ENCODE peak calls at places on chromosomes 5 and 9, in five cellular contexts. X is PC-3, U is fibroblast of lung, I is mammary epithelial cell, H is HCT116. J is an unnamed sample.

GRCh38 chr5:93649234-93649900 is 66.3 kb downstream of the NR2F1 start:
- DNase-seq in U (no peak), X (no peak), H (no peak), I (no peak), J (no peak)

GRCh38 chr5:50300878-50301277 is 140.2 kb downstream of the EMB start:
- DNase-seq in H (peak; percentile 27), X (peak; percentile 35), U (no peak), I (peak; percentile 84), J (no peak)

GRCh38 chr5:53397845-53398244 is 82.6 kb upstream of the FST start:
- DNase-seq in X (peak; percentile 88), H (peak; percentile 18), U (peak; percentile 80), I (peak; percentile 85), J (peak; percentile 65)

GRCh38 chr5:155466851-155467250 is 453.3 kb downstream of the KIF4B start:
- DNase-seq in I (no peak), X (no peak), U (no peak), H (no peak), J (no peak)

GRCh38 chr9:82764270-82764669 is 298.7 kb downstream of the RASEF start:
- DNase-seq in X (no peak), I (no peak), U (no peak), H (no peak), J (no peak)

GRCh38 chr5:95821110-95822021 is 1.2 kb downstream of the GLRX start:
- DNase-seq in X (no peak), H (no peak), I (no peak), U (no peak), J (no peak)

GRCh38 chr9:86452194-86452828 is 98.1 kb upstream of the TUT7 start:
- DNase-seq in H (no peak), X (no peak), I (no peak), U (peak; percentile 58), J (no peak)

GRCh38 chr5:173832386-173832785 is 55.8 kb upstream of the CPEB4 start:
- DNase-seq in U (no peak), X (no peak), I (no peak), H (no peak), J (no peak)

GRCh38 chr9:36151306-36152210 is 15.0 kb downstream of the GLIPR2 start:
- DNase-seq in U (peak; percentile 49), H (no peak), X (peak; percentile 14), I (no peak), J (no peak)

GRCh38 chr9:97772145-97772544 is 75.0 kb upstream of the XPA start:
- DNase-seq in I (no peak), U (no peak), H (no peak), X (no peak), J (no peak)

GRCh38 chr5:138541511-138541910 is 1.5 kb downstream of the ETF1 start:
- DNase-seq in H (no peak), I (no peak), X (no peak), U (no peak), J (no peak)

GRCh38 chr5:138539791-138540190 is 3.2 kb downstream of the ETF1 start:
- DNase-seq in U (no peak), H (no peak), I (no peak), X (no peak), J (no peak)

GRCh38 chr5:138536215-138536614 is 6.8 kb downstream of the ETF1 start:
- DNase-seq in U (no peak), I (no peak), H (no peak), X (no peak), J (no peak)

GRCh38 chr5:138536665-138537315 is 6.2 kb downstream of the ETF1 start:
- DNase-seq in I (no peak), H (no peak), U (no peak), X (no peak), J (no peak)

DNA sequence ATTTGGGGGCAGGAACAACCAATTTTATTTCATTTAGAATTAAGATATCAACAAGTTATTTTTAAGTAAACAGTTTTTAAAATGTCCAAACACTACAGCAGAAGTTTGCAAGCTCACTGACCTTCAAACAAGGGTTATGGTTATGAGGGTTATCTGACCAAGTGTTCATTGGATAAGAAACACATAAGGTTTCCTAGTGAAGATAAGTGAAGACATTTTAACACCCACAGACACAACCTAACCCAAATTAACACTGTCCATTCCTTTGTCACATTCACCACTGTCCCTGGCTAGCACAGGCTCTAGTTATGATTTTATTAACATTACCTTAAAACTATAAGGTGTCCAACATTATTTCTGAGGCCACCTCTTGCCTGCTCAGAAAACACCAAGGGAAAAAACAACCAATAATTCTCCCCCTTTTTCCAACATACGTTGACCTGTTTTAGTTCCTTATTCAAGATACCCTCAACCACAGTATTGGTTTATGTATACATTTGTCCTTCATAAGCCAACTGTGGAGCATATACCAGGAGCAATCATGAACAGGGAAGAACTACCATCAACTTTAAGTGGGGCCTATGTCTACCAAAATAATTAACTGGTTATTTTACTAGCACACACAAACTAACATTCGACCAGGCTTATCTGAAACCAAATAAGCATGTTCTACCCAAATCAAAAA is 4.0 kb downstream of the ETF1 start:
- DNase-seq in U (no peak), I (no peak), H (no peak), X (no peak), J (no peak)
- H3K4me1 ChIP-seq in U (no peaks in the 10 kb centered on the region), I (peaks cover 18% of the 10 kb centered on the region), H (peaks cover 33% of the 10 kb centered on the region), X (peaks cover 18% of the 10 kb centered on the region), J (peaks cover 31% of the 10 kb centered on the region)

GRCh38 chr9:14351206-14351605 is 37.3 kb upstream of the NFIB start:
- DNase-seq in U (no peak), I (peak; percentile 28), X (no peak), H (no peak), J (no peak)

GRCh38 chr9:14352549-14352948 is 38.6 kb upstream of the NFIB start:
- DNase-seq in I (no peak), X (no peak), H (no peak), U (no peak), J (no peak)

GRCh38 chr9:14349818-14350333 is 35.9 kb upstream of the NFIB start:
- DNase-seq in X (no peak), I (no peak), H (no peak), U (no peak), J (no peak)

GRCh38 chr9:14349141-14349817 is 35.3 kb upstream of the NFIB start:
- DNase-seq in X (no peak), I (peak; percentile 38), H (no peak), U (peak; percentile 51), J (no peak)

DNA sequence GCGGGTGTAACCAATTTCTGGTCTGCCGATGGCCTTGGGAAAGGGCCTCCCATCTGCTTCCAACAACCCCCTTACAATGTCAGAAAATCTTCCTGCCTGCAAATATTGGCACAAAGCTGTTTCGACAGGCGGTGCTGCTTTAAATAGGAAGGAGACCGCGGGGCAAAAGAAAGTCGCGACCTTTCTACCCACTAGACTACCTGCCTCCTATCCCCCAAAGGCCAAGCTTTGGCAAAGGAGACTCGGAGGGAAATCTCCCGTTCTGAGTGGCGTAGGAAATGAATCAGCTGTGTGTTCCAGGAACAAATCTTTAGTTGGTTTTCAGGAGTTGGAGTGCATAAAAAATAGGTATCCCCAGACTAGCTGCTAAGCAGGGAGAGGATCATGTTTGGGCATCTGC is 36.8 kb upstream of the NFIB start:
- DNase-seq in I (peak; percentile 28), U (no peak), H (no peak), X (no peak), J (no peak)
- TF ChIP-seq EZH2 in I (no peak), U (no peak), H (no peak), X (no peak), J (no peak)

GRCh38 chr9:96567203-96567700 is 52.4 kb downstream of the CDC14B start:
- DNase-seq in I (no peak), X (no peak), U (peak; percentile 29), H (no peak), J (peak; percentile 54)
- H3K27ac ChIP-seq in I (peak overlapping the region; percentile 35), X (peak overlapping the region; percentile 53), U (peak overlapping the region; percentile 79), H (peak overlapping the region; percentile 61), J (peak overlapping the region; percentile 92)

GRCh38 chr5:159215886-159216285 is 6.5 kb upstream of the RNF145 start:
- DNase-seq in I (peak; percentile 67), U (no peak), H (no peak), X (no peak), J (no peak)

GRCh38 chr5:159216454-159216853 is 7.1 kb upstream of the RNF145 start:
- DNase-seq in I (no peak), X (no peak), U (peak; percentile 20), H (no peak), J (no peak)

GRCh38 chr5:159214486-159215271 is 5.3 kb upstream of the RNF145 start:
- DNase-seq in U (no peak), I (no peak), H (no peak), X (no peak), J (no peak)

GRCh38 chr5:159218595-159219023 is 9.3 kb upstream of the RNF145 start:
- DNase-seq in H (no peak), X (no peak), I (peak; percentile 33), U (peak; percentile 83), J (no peak)

GRCh38 chr5:159217236-159217635 is 7.9 kb upstream of the RNF145 start:
- DNase-seq in H (no peak), X (no peak), U (no peak), I (no peak), J (no peak)
- H3K4me1 ChIP-seq in H (peaks cover 6% of the 10 kb centered on the region), X (no peaks in the 10 kb centered on the region), U (no peaks in the 10 kb centered on the region), I (peaks cover 44% of the 10 kb centered on the region), J (peaks cover 10% of the 10 kb centered on the region)